ENCODE peak calls at places on chromosome 2, in seven cellular contexts. One of them, this sample, is unnamed.

GRCh38 chr2:30255466-30256408 is 24.4 kb downstream of the LBH start:
- DNase-seq in K562: no peak
- DNase-seq in gastrocnemius medialis: no peak
- DNase-seq in HepG2: no peak
- DNase-seq in ovary: no peak
- DNase-seq in HCT116: no peak
- DNase-seq in IMR-90: no peak
- DNase-seq in this sample: no peak

GRCh38 chr2:26608557-26608956 is 32.6 kb downstream of the CIB4 start:
- DNase-seq in HCT116: no peak
- DNase-seq in IMR-90: no peak
- DNase-seq in gastrocnemius medialis: no peak
- DNase-seq in K562: no peak
- DNase-seq in ovary: no peak
- DNase-seq in HepG2: no peak
- DNase-seq in this sample: no peak

GRCh38 chr2:205629021-205629817 is 53.1 kb upstream of the NRP2 start:
- DNase-seq in HepG2: no peak
- DNase-seq in IMR-90: no peak
- DNase-seq in HCT116: no peak
- DNase-seq in gastrocnemius medialis: no peak
- DNase-seq in K562: no peak
- DNase-seq in ovary: no peak
- DNase-seq in this sample: no peak

GRCh38 chr2:83665894-83666293 is 793.2 kb downstream of the SUCLG1 start:
- DNase-seq in K562: no peak
- DNase-seq in ovary: no peak
- DNase-seq in gastrocnemius medialis: no peak
- DNase-seq in HCT116: no peak
- DNase-seq in HepG2: peak
- DNase-seq in IMR-90: peak
- DNase-seq in this sample: no peak

GRCh38 chr2:10397297-10397875 is 50.7 kb downstream of the ODC1 start:
- DNase-seq in gastrocnemius medialis: no peak
- DNase-seq in HepG2: no peak
- DNase-seq in HCT116: no peak
- DNase-seq in K562: no peak
- DNase-seq in ovary: no peak
- DNase-seq in IMR-90: no peak
- DNase-seq in this sample: no peak

GRCh38 chr2:37653805-37654378 is 17.6 kb downstream of the CDC42EP3 start:
- DNase-seq in IMR-90: no peak
- DNase-seq in HCT116: no peak
- DNase-seq in ovary: no peak
- DNase-seq in HepG2: no peak
- DNase-seq in K562: no peak
- DNase-seq in gastrocnemius medialis: peak
- DNase-seq in this sample: peak

GRCh38 chr2:200288670-200289429 is 17.6 kb upstream of the SPATS2L start:
- DNase-seq in ovary: no peak
- DNase-seq in HepG2: no peak
- DNase-seq in HCT116: no peak
- DNase-seq in gastrocnemius medialis: peak
- DNase-seq in IMR-90: peak
- DNase-seq in K562: no peak
- DNase-seq in this sample: no peak

GRCh38 chr2:144671695-144672094 is 151.8 kb upstream of the ZEB2 start:
- DNase-seq in IMR-90: peak
- DNase-seq in gastrocnemius medialis: no peak
- DNase-seq in K562: no peak
- DNase-seq in ovary: no peak
- DNase-seq in HCT116: no peak
- DNase-seq in HepG2: no peak
- DNase-seq in this sample: no peak

GRCh38 chr2:100239513-100240210 is 82.6 kb downstream of the LONRF2 start:
- DNase-seq in IMR-90: no peak
- DNase-seq in gastrocnemius medialis: no peak
- DNase-seq in K562: no peak
- DNase-seq in HCT116: no peak
- DNase-seq in HepG2: no peak
- DNase-seq in ovary: no peak
- DNase-seq in this sample: no peak

GRCh38 chr2:163716101-163716500 is 19.7 kb downstream of the FIGN start:
- DNase-seq in gastrocnemius medialis: no peak
- DNase-seq in ovary: no peak
- DNase-seq in HepG2: no peak
- DNase-seq in HCT116: no peak
- DNase-seq in K562: no peak
- DNase-seq in IMR-90: no peak
- DNase-seq in this sample: no peak

GRCh38 chr2:101002562-101003277 is 631 bp downstream of the RPL31 start:
- DNase-seq in K562: peak
- DNase-seq in ovary: no peak
- DNase-seq in HepG2: peak
- DNase-seq in gastrocnemius medialis: peak
- DNase-seq in IMR-90: no peak
- DNase-seq in HCT116: no peak
- DNase-seq in this sample: no peak

GRCh38 chr2:223712642-223713041 is 110.5 kb upstream of the SCG2 start:
- DNase-seq in IMR-90: no peak
- DNase-seq in HCT116: no peak
- DNase-seq in gastrocnemius medialis: no peak
- DNase-seq in K562: no peak
- DNase-seq in HepG2: no peak
- DNase-seq in ovary: no peak
- DNase-seq in this sample: no peak

GRCh38 chr2:239274391-239275001 is 126.3 kb downstream of the HDAC4 start:
- DNase-seq in gastrocnemius medialis: peak
- DNase-seq in K562: peak
- DNase-seq in IMR-90: peak
- DNase-seq in ovary: peak
- DNase-seq in HCT116: peak
- DNase-seq in HepG2: no peak
- DNase-seq in this sample: peak

GRCh38 chr2:16722121-16722520 is 56.5 kb upstream of the CYRIA start:
- DNase-seq in IMR-90: no peak
- DNase-seq in K562: no peak
- DNase-seq in ovary: no peak
- DNase-seq in gastrocnemius medialis: no peak
- DNase-seq in HCT116: no peak
- DNase-seq in HepG2: no peak
- DNase-seq in this sample: no peak

GRCh38 chr2:27596627-27597026 is 13.8 kb downstream of the ZNF512 start:
- DNase-seq in IMR-90: peak
- DNase-seq in ovary: no peak
- DNase-seq in HepG2: no peak
- DNase-seq in K562: no peak
- DNase-seq in HCT116: no peak
- DNase-seq in gastrocnemius medialis: no peak
- DNase-seq in this sample: no peak

GRCh38 chr2:202054716-202055115 is 18.3 kb upstream of the KIAA2012 start:
- DNase-seq in gastrocnemius medialis: no peak
- DNase-seq in K562: no peak
- DNase-seq in IMR-90: no peak
- DNase-seq in HCT116: no peak
- DNase-seq in ovary: no peak
- DNase-seq in HepG2: no peak
- DNase-seq in this sample: no peak

GRCh38 chr2:169018390-169018789 is 12.7 kb downstream of the ABCB11 start:
- DNase-seq in ovary: no peak
- DNase-seq in IMR-90: no peak
- DNase-seq in K562: no peak
- DNase-seq in HepG2: no peak
- DNase-seq in HCT116: no peak
- DNase-seq in gastrocnemius medialis: no peak
- DNase-seq in this sample: no peak

DNA sequence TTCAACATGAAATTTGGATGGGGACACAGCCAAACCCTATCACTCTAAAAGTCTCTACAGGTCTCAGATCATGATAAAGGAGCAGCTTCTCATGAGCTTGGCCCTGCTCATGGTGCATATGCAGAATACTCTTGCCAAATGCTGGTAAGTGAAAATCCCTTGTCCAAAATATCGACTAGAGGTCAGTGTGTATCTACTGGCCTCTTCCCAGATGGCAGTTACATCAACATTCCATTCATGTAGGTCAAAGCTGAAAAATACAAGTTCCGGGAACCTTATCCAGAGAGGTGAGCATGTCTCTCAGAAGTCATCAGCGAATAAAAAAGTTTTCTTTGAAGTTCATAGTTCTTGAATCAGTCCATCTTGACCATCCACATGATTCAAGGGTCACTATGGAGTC is 7.6 kb upstream of the NT5C1B start:
- DNase-seq in IMR-90: no peak
- DNase-seq in ovary: no peak
- DNase-seq in gastrocnemius medialis: no peak
- DNase-seq in K562: no peak
- DNase-seq in HCT116: no peak
- DNase-seq in HepG2: no peak
- DNase-seq in this sample: no peak
- TF ChIP-seq POLR2A in IMR-90: no peak
- TF ChIP-seq POLR2A in ovary: no peak
- TF ChIP-seq POLR2A in gastrocnemius medialis: no peak
- TF ChIP-seq POLR2A in K562: no peak
- TF ChIP-seq POLR2A in HCT116: no peak
- TF ChIP-seq POLR2A in HepG2: no peak
- TF ChIP-seq POLR2A in this sample: no peak

GRCh38 chr2:57696016-57696415 is 350.6 kb upstream of the VRK2 start:
- DNase-seq in K562: no peak
- DNase-seq in HCT116: peak
- DNase-seq in ovary: no peak
- DNase-seq in HepG2: no peak
- DNase-seq in gastrocnemius medialis: no peak
- DNase-seq in IMR-90: peak
- DNase-seq in this sample: no peak
- TF ChIP-seq POLR2A in K562: no peak
- TF ChIP-seq POLR2A in HCT116: no peak
- TF ChIP-seq POLR2A in ovary: no peak
- TF ChIP-seq POLR2A in HepG2: no peak
- TF ChIP-seq POLR2A in gastrocnemius medialis: no peak
- TF ChIP-seq POLR2A in IMR-90: no peak
- TF ChIP-seq POLR2A in this sample: no peak

DNA sequence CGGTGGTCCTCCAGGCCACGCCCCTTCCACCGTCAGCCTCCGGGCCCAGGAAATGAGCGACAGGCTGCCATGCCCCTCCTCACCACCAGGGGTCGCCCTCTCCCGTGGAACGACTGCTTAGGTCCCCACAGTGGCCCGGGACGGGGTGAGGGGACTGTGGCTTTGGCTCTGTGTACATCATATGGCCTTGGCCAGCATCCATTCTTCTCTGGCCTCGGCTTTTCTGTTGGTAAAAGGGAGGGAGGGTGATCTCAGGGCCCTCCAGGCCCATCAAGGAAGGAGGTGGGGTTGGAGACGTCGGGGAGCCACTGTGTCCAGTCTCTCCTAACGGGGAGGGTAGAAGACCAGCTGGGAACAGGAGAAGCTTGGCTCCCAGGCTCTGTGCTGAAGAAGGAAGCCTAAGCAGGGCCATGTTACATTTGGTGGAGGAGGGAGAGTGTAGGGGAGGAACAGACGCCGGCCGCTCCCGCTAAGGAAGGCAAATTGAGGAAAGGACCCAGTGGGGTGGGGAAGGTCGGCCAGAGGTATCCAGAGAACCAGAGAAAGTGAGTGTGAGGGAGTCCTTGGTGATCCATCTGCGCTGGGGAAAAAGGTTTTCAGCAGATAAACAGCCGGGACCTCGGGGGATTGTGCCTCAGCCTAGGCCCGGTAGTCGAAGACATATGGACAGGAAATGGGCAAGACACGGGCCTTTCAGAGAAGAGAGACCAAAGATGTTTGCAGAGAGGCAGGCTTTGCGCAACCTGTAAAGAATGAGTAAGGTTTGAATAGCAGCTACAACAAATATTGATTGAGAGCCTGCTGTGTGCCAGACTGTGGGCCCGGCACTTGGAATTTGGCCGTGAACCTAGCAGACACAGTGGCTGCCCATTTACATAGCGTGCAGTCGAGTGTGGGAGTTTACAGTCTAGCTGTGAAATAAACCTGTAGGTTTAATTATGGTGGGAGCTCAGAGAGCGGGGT is 2.5 kb downstream of the SH2D6 start:
- DNase-seq in ovary: peak
- DNase-seq in gastrocnemius medialis: peak
- DNase-seq in IMR-90: peak
- DNase-seq in K562: peak
- DNase-seq in HepG2: peak
- DNase-seq in HCT116: no peak
- DNase-seq in this sample: peak
- TF ChIP-seq POLR2A in ovary: peak
- TF ChIP-seq POLR2A in gastrocnemius medialis: no peak
- TF ChIP-seq POLR2A in IMR-90: no peak
- TF ChIP-seq POLR2A in K562: peak
- TF ChIP-seq POLR2A in HepG2: no peak
- TF ChIP-seq POLR2A in HCT116: no peak
- TF ChIP-seq POLR2A in this sample: no peak

GRCh38 chr2:222318712-222319575 is 20.1 kb upstream of the PAX3 start:
- DNase-seq in HepG2: no peak
- DNase-seq in K562: no peak
- DNase-seq in HCT116: no peak
- DNase-seq in IMR-90: no peak
- DNase-seq in gastrocnemius medialis: no peak
- DNase-seq in ovary: peak
- DNase-seq in this sample: peak
- TF ChIP-seq POLR2A in HepG2: no peak
- TF ChIP-seq POLR2A in K562: no peak
- TF ChIP-seq POLR2A in HCT116: no peak
- TF ChIP-seq POLR2A in IMR-90: no peak
- TF ChIP-seq POLR2A in gastrocnemius medialis: no peak
- TF ChIP-seq POLR2A in ovary: no peak
- TF ChIP-seq POLR2A in this sample: no peak

DNA sequence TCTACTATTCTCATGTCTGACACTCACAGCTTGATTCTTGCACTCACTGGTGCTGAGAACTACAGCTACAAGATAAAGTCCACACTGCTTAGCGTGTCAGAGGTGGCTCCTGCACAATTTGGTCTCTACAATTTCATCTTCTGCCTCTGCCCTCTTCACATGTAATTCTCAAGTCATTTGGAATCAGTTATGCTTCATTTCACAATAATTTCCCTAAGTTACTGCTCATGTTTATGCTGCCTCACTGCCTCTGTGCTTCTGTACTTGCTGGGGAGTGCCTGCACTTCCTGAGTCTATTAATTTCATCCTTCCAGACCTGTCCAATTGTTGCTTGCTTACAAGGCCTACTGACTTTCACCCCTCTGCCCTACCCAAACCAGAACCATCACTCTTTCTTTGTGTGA is 11.6 kb upstream of the NAB1 start:
- DNase-seq in K562: no peak
- DNase-seq in gastrocnemius medialis: no peak
- DNase-seq in HepG2: no peak
- DNase-seq in IMR-90: peak
- DNase-seq in HCT116: no peak
- DNase-seq in ovary: no peak
- DNase-seq in this sample: no peak
- TF ChIP-seq POLR2A in K562: no peak
- TF ChIP-seq POLR2A in gastrocnemius medialis: no peak
- TF ChIP-seq POLR2A in HepG2: no peak
- TF ChIP-seq POLR2A in IMR-90: no peak
- TF ChIP-seq POLR2A in HCT116: no peak
- TF ChIP-seq POLR2A in ovary: no peak
- TF ChIP-seq POLR2A in this sample: no peak

This sample was measured in Peyer's patch.